ENCODE peak calls at places on chromosome X, in ten cellular contexts. One of them, this sample, is unnamed.

GRCh38 chrX:54785901-54786300 is 12.2 kb downstream of the ITIH6 start:
- DNase-seq in nucleus accumbens: no peak
- DNase-seq in T-helper 9 cell: no peak
- DNase-seq in Right ventricle myocardium superior: no peak
- DNase-seq in ELR: peak
- DNase-seq in pons: no peak
- DNase-seq in NCI-H1092 treated with DMSO at 0.1 percent for 48 hours: no peak
- DNase-seq in hippocampal formation: no peak
- DNase-seq in OCI-LY7: peak
- DNase-seq in osteocyte: no peak
- DNase-seq in this sample: no peak

GRCh38 chrX:13685126-13685763 is 3.7 kb upstream of the RAB9A start:
- DNase-seq in T-helper 9 cell: no peak
- DNase-seq in pons: no peak
- DNase-seq in OCI-LY7: no peak
- DNase-seq in osteocyte: no peak
- DNase-seq in hippocampal formation: no peak
- DNase-seq in ELR: peak
- DNase-seq in Right ventricle myocardium superior: no peak
- DNase-seq in NCI-H1092 treated with DMSO at 0.1 percent for 48 hours: no peak
- DNase-seq in nucleus accumbens: no peak
- DNase-seq in this sample: no peak

GRCh38 chrX:153507484-153508178 is 9.8 kb upstream of the ATP2B3 start:
- DNase-seq in Right ventricle myocardium superior: peak
- DNase-seq in osteocyte: peak
- DNase-seq in T-helper 9 cell: peak
- DNase-seq in hippocampal formation: peak
- DNase-seq in nucleus accumbens: peak
- DNase-seq in ELR: peak
- DNase-seq in OCI-LY7: peak
- DNase-seq in pons: peak
- DNase-seq in NCI-H1092 treated with DMSO at 0.1 percent for 48 hours: peak
- DNase-seq in this sample: peak

GRCh38 chrX:152072236-152072635 is 66.1 kb downstream of the MAGEA10 start:
- DNase-seq in OCI-LY7: no peak
- DNase-seq in NCI-H1092 treated with DMSO at 0.1 percent for 48 hours: no peak
- DNase-seq in T-helper 9 cell: no peak
- DNase-seq in osteocyte: no peak
- DNase-seq in hippocampal formation: no peak
- DNase-seq in Right ventricle myocardium superior: no peak
- DNase-seq in nucleus accumbens: no peak
- DNase-seq in ELR: peak
- DNase-seq in pons: no peak
- DNase-seq in this sample: no peak

GRCh38 chrX:25067271-25068172 is 51.8 kb upstream of the ARX start:
- DNase-seq in T-helper 9 cell: no peak
- DNase-seq in Right ventricle myocardium superior: no peak
- DNase-seq in NCI-H1092 treated with DMSO at 0.1 percent for 48 hours: no peak
- DNase-seq in hippocampal formation: no peak
- DNase-seq in ELR: no peak
- DNase-seq in osteocyte: no peak
- DNase-seq in nucleus accumbens: no peak
- DNase-seq in OCI-LY7: no peak
- DNase-seq in pons: no peak
- DNase-seq in this sample: no peak

GRCh38 chrX:67614006-67614405 is 70.2 kb downstream of the AR start:
- DNase-seq in osteocyte: no peak
- DNase-seq in hippocampal formation: no peak
- DNase-seq in NCI-H1092 treated with DMSO at 0.1 percent for 48 hours: no peak
- DNase-seq in T-helper 9 cell: no peak
- DNase-seq in OCI-LY7: no peak
- DNase-seq in pons: no peak
- DNase-seq in ELR: peak
- DNase-seq in Right ventricle myocardium superior: no peak
- DNase-seq in nucleus accumbens: no peak
- DNase-seq in this sample: no peak

GRCh38 chrX:39808471-39808917 is 289.3 kb downstream of the BCOR start:
- DNase-seq in Right ventricle myocardium superior: no peak
- DNase-seq in hippocampal formation: no peak
- DNase-seq in ELR: peak
- DNase-seq in osteocyte: no peak
- DNase-seq in nucleus accumbens: no peak
- DNase-seq in NCI-H1092 treated with DMSO at 0.1 percent for 48 hours: no peak
- DNase-seq in T-helper 9 cell: no peak
- DNase-seq in OCI-LY7: no peak
- DNase-seq in pons: no peak
- DNase-seq in this sample: no peak

GRCh38 chrX:17732138-17732783 is 5.0 kb upstream of the SCML1 start:
- DNase-seq in osteocyte: no peak
- DNase-seq in nucleus accumbens: no peak
- DNase-seq in Right ventricle myocardium superior: no peak
- DNase-seq in T-helper 9 cell: no peak
- DNase-seq in pons: no peak
- DNase-seq in ELR: no peak
- DNase-seq in NCI-H1092 treated with DMSO at 0.1 percent for 48 hours: no peak
- DNase-seq in OCI-LY7: no peak
- DNase-seq in hippocampal formation: no peak
- DNase-seq in this sample: no peak

GRCh38 chrX:17374619-17375360 is at the start of gene NHS:
- DNase-seq in hippocampal formation: no peak
- DNase-seq in NCI-H1092 treated with DMSO at 0.1 percent for 48 hours: peak
- DNase-seq in nucleus accumbens: peak
- DNase-seq in OCI-LY7: no peak
- DNase-seq in T-helper 9 cell: no peak
- DNase-seq in Right ventricle myocardium superior: peak
- DNase-seq in osteocyte: peak
- DNase-seq in ELR: peak
- DNase-seq in pons: peak
- DNase-seq in this sample: no peak

GRCh38 chrX:2647627-2648026 is 43.5 kb upstream of the CD99 start:
- DNase-seq in pons: no peak
- DNase-seq in OCI-LY7: no peak
- DNase-seq in hippocampal formation: no peak
- DNase-seq in NCI-H1092 treated with DMSO at 0.1 percent for 48 hours: no peak
- DNase-seq in nucleus accumbens: no peak
- DNase-seq in Right ventricle myocardium superior: no peak
- DNase-seq in ELR: no peak
- DNase-seq in osteocyte: no peak
- DNase-seq in T-helper 9 cell: no peak
- DNase-seq in this sample: no peak

GRCh38 chrX:100413231-100413630 is 3.2 kb upstream of the PCDH19 start:
- DNase-seq in nucleus accumbens: no peak
- DNase-seq in OCI-LY7: peak
- DNase-seq in ELR: peak
- DNase-seq in hippocampal formation: peak
- DNase-seq in T-helper 9 cell: no peak
- DNase-seq in NCI-H1092 treated with DMSO at 0.1 percent for 48 hours: peak
- DNase-seq in pons: peak
- DNase-seq in Right ventricle myocardium superior: no peak
- DNase-seq in osteocyte: no peak
- DNase-seq in this sample: peak

GRCh38 chrX:107715331-107716044 is 60.1 kb downstream of the TSC22D3 start:
- DNase-seq in T-helper 9 cell: no peak
- DNase-seq in nucleus accumbens: no peak
- DNase-seq in pons: no peak
- DNase-seq in OCI-LY7: peak
- DNase-seq in Right ventricle myocardium superior: no peak
- DNase-seq in ELR: peak
- DNase-seq in osteocyte: no peak
- DNase-seq in hippocampal formation: no peak
- DNase-seq in NCI-H1092 treated with DMSO at 0.1 percent for 48 hours: no peak
- DNase-seq in this sample: no peak

GRCh38 chrX:8067754-8068469 is 103.2 kb downstream of the VCX2 start:
- DNase-seq in Right ventricle myocardium superior: no peak
- DNase-seq in ELR: peak
- DNase-seq in T-helper 9 cell: no peak
- DNase-seq in osteocyte: no peak
- DNase-seq in hippocampal formation: no peak
- DNase-seq in NCI-H1092 treated with DMSO at 0.1 percent for 48 hours: no peak
- DNase-seq in nucleus accumbens: no peak
- DNase-seq in OCI-LY7: no peak
- DNase-seq in pons: no peak
- DNase-seq in this sample: no peak

GRCh38 chrX:340641-341423 is 22.2 kb upstream of the GTPBP6 start:
- DNase-seq in Right ventricle myocardium superior: peak
- DNase-seq in nucleus accumbens: no peak
- DNase-seq in hippocampal formation: no peak
- DNase-seq in OCI-LY7: no peak
- DNase-seq in osteocyte: peak
- DNase-seq in pons: no peak
- DNase-seq in NCI-H1092 treated with DMSO at 0.1 percent for 48 hours: no peak
- DNase-seq in ELR: no peak
- DNase-seq in T-helper 9 cell: no peak
- DNase-seq in this sample: no peak

GRCh38 chrX:136525738-136526606 is 6.0 kb upstream of the VGLL1 start:
- DNase-seq in osteocyte: no peak
- DNase-seq in nucleus accumbens: peak
- DNase-seq in T-helper 9 cell: no peak
- DNase-seq in ELR: peak
- DNase-seq in hippocampal formation: peak
- DNase-seq in NCI-H1092 treated with DMSO at 0.1 percent for 48 hours: peak
- DNase-seq in Right ventricle myocardium superior: peak
- DNase-seq in pons: peak
- DNase-seq in OCI-LY7: no peak
- DNase-seq in this sample: peak

GRCh38 chrX:135081695-135082094 is 29.8 kb upstream of the RTL8A start:
- DNase-seq in Right ventricle myocardium superior: no peak
- DNase-seq in pons: no peak
- DNase-seq in NCI-H1092 treated with DMSO at 0.1 percent for 48 hours: no peak
- DNase-seq in nucleus accumbens: no peak
- DNase-seq in OCI-LY7: no peak
- DNase-seq in ELR: no peak
- DNase-seq in osteocyte: no peak
- DNase-seq in T-helper 9 cell: no peak
- DNase-seq in hippocampal formation: no peak
- DNase-seq in this sample: no peak

GRCh38 chrX:103919336-103919682 is 43.1 kb upstream of the TMSB15B start:
- DNase-seq in OCI-LY7: peak
- DNase-seq in nucleus accumbens: no peak
- DNase-seq in pons: peak
- DNase-seq in T-helper 9 cell: no peak
- DNase-seq in Right ventricle myocardium superior: no peak
- DNase-seq in osteocyte: no peak
- DNase-seq in NCI-H1092 treated with DMSO at 0.1 percent for 48 hours: peak
- DNase-seq in ELR: peak
- DNase-seq in hippocampal formation: peak
- DNase-seq in this sample: no peak

GRCh38 chrX:37685452-37686347 is at the start of gene XK:
- DNase-seq in T-helper 9 cell: peak
- DNase-seq in Right ventricle myocardium superior: peak
- DNase-seq in hippocampal formation: no peak
- DNase-seq in osteocyte: no peak
- DNase-seq in pons: peak
- DNase-seq in ELR: peak
- DNase-seq in nucleus accumbens: peak
- DNase-seq in NCI-H1092 treated with DMSO at 0.1 percent for 48 hours: peak
- DNase-seq in OCI-LY7: no peak
- DNase-seq in this sample: peak

GRCh38 chrX:12315526-12315925 is 177.3 kb downstream of the FRMPD4 start:
- DNase-seq in ELR: no peak
- DNase-seq in OCI-LY7: no peak
- DNase-seq in pons: no peak
- DNase-seq in osteocyte: no peak
- DNase-seq in NCI-H1092 treated with DMSO at 0.1 percent for 48 hours: no peak
- DNase-seq in nucleus accumbens: no peak
- DNase-seq in T-helper 9 cell: no peak
- DNase-seq in Right ventricle myocardium superior: no peak
- DNase-seq in hippocampal formation: no peak
- DNase-seq in this sample: no peak

GRCh38 chrX:109922183-109922582 is 80.7 kb upstream of the TMEM164 start:
- DNase-seq in OCI-LY7: no peak
- DNase-seq in nucleus accumbens: no peak
- DNase-seq in hippocampal formation: no peak
- DNase-seq in Right ventricle myocardium superior: no peak
- DNase-seq in NCI-H1092 treated with DMSO at 0.1 percent for 48 hours: no peak
- DNase-seq in osteocyte: no peak
- DNase-seq in T-helper 9 cell: no peak
- DNase-seq in pons: no peak
- DNase-seq in ELR: no peak
- DNase-seq in this sample: no peak

GRCh38 chrX:8629871-8630270 is 102.1 kb downstream of the ANOS1 start:
- DNase-seq in OCI-LY7: no peak
- DNase-seq in ELR: peak
- DNase-seq in pons: no peak
- DNase-seq in T-helper 9 cell: no peak
- DNase-seq in nucleus accumbens: no peak
- DNase-seq in Right ventricle myocardium superior: no peak
- DNase-seq in osteocyte: no peak
- DNase-seq in hippocampal formation: no peak
- DNase-seq in NCI-H1092 treated with DMSO at 0.1 percent for 48 hours: no peak
- DNase-seq in this sample: no peak

GRCh38 chrX:85111347-85111746 is 107.7 kb downstream of the APOOL start:
- DNase-seq in OCI-LY7: peak
- DNase-seq in NCI-H1092 treated with DMSO at 0.1 percent for 48 hours: peak
- DNase-seq in nucleus accumbens: no peak
- DNase-seq in pons: no peak
- DNase-seq in hippocampal formation: peak
- DNase-seq in osteocyte: no peak
- DNase-seq in T-helper 9 cell: no peak
- DNase-seq in ELR: peak
- DNase-seq in Right ventricle myocardium superior: no peak
- DNase-seq in this sample: no peak

GRCh38 chrX:119887721-119888425 is 7.8 kb upstream of the AKAP14 start:
- DNase-seq in T-helper 9 cell: peak
- DNase-seq in pons: peak
- DNase-seq in Right ventricle myocardium superior: peak
- DNase-seq in NCI-H1092 treated with DMSO at 0.1 percent for 48 hours: peak
- DNase-seq in ELR: peak
- DNase-seq in nucleus accumbens: no peak
- DNase-seq in hippocampal formation: no peak
- DNase-seq in osteocyte: peak
- DNase-seq in OCI-LY7: peak
- DNase-seq in this sample: peak

GRCh38 chrX:9746148-9746880 is 19.3 kb downstream of the GPR143 start:
- DNase-seq in ELR: peak
- DNase-seq in NCI-H1092 treated with DMSO at 0.1 percent for 48 hours: no peak
- DNase-seq in Right ventricle myocardium superior: no peak
- DNase-seq in hippocampal formation: no peak
- DNase-seq in nucleus accumbens: no peak
- DNase-seq in T-helper 9 cell: no peak
- DNase-seq in OCI-LY7: no peak
- DNase-seq in pons: no peak
- DNase-seq in osteocyte: no peak
- DNase-seq in this sample: no peak

GRCh38 chrX:143633530-143634372 is 2.1 kb downstream of the SLITRK4 start:
- DNase-seq in nucleus accumbens: no peak
- DNase-seq in ELR: no peak
- DNase-seq in pons: no peak
- DNase-seq in NCI-H1092 treated with DMSO at 0.1 percent for 48 hours: peak
- DNase-seq in T-helper 9 cell: no peak
- DNase-seq in osteocyte: no peak
- DNase-seq in hippocampal formation: no peak
- DNase-seq in Right ventricle myocardium superior: no peak
- DNase-seq in OCI-LY7: no peak
- DNase-seq in this sample: no peak

GRCh38 chrX:7149421-7149820 is 1.5 kb upstream of the PUDP start:
- DNase-seq in NCI-H1092 treated with DMSO at 0.1 percent for 48 hours: no peak
- DNase-seq in osteocyte: no peak
- DNase-seq in OCI-LY7: no peak
- DNase-seq in T-helper 9 cell: no peak
- DNase-seq in Right ventricle myocardium superior: no peak
- DNase-seq in hippocampal formation: no peak
- DNase-seq in nucleus accumbens: no peak
- DNase-seq in ELR: no peak
- DNase-seq in pons: no peak
- DNase-seq in this sample: no peak

GRCh38 chrX:19303216-19303880 is 40.4 kb upstream of the PDHA1 start:
- DNase-seq in OCI-LY7: no peak
- DNase-seq in T-helper 9 cell: no peak
- DNase-seq in nucleus accumbens: no peak
- DNase-seq in hippocampal formation: no peak
- DNase-seq in osteocyte: no peak
- DNase-seq in NCI-H1092 treated with DMSO at 0.1 percent for 48 hours: no peak
- DNase-seq in ELR: peak
- DNase-seq in pons: no peak
- DNase-seq in Right ventricle myocardium superior: peak
- DNase-seq in this sample: no peak

GRCh38 chrX:108018659-108019381 is 26.0 kb upstream of the VSIG1 start:
- DNase-seq in osteocyte: no peak
- DNase-seq in pons: no peak
- DNase-seq in T-helper 9 cell: peak
- DNase-seq in ELR: no peak
- DNase-seq in OCI-LY7: no peak
- DNase-seq in nucleus accumbens: no peak
- DNase-seq in Right ventricle myocardium superior: no peak
- DNase-seq in NCI-H1092 treated with DMSO at 0.1 percent for 48 hours: no peak
- DNase-seq in hippocampal formation: no peak
- DNase-seq in this sample: no peak

This sample was measured in NCI-H446.